ENCODE peak calls at places on chromosomes 7 and 10, in nine cellular contexts. O, Q, F, U, X, Z, B, T and N are unnamed samples.

GRCh38 chr7:7834761-7835160 is 116.4 kb upstream of the RPA3 start:
- DNase-seq in F (no peak), U (no peak), B (no peak), T (no peak), O (no peak), Q (no peak), Z (no peak), X (no peak), N (no peak)

GRCh38 chr10:46516660-46517416 is 39.6 kb downstream of the GPRIN2 start:
- DNase-seq in X (peak; percentile 75), T (no peak), O (no peak), B (no peak), Z (peak; percentile 74), F (peak; percentile 70), U (peak; percentile 63), Q (no peak), N (no peak)

GRCh38 chr7:94054130-94054529 is 50.0 kb upstream of the BET1 start:
- DNase-seq in Q (no peak), X (no peak), B (no peak), F (no peak), T (no peak), Z (no peak), U (no peak), O (no peak), N (no peak)

GRCh38 chr7:47724335-47724982 is 142.5 kb upstream of the TNS3 start:
- DNase-seq in O (no peak), T (no peak), U (no peak), Z (peak; percentile 77), F (peak; percentile 46), X (peak; percentile 93), Q (no peak), B (no peak), N (no peak)

GRCh38 chr7:37993060-37993501 is 72.6 kb downstream of the EPDR1 start:
- DNase-seq in F (no peak), Z (no peak), X (no peak), T (no peak), Q (no peak), O (no peak), B (no peak), U (no peak), N (no peak)

GRCh38 chr10:101237080-101237817 is 8.0 kb upstream of the LBX1 start:
- DNase-seq in B (no peak), O (no peak), F (no peak), U (no peak), Q (no peak), T (no peak), X (peak; percentile 13), Z (no peak), N (no peak)

GRCh38 chr10:131872837-131873375 is 27.9 kb upstream of the PPP2R2D start:
- DNase-seq in O (no peak), T (peak; percentile 56), Q (no peak), B (no peak), Z (no peak), U (peak; percentile 81), X (no peak), F (no peak), N (no peak)

GRCh38 chr10:12186324-12186723 is 9.4 kb downstream of the NUDT5 start:
- DNase-seq in B (no peak), X (no peak), O (no peak), Q (no peak), U (no peak), Z (no peak), F (no peak), T (no peak), N (no peak)

GRCh38 chr10:130236711-130237110 is 100.5 kb downstream of the GLRX3 start:
- DNase-seq in T (peak; percentile 33), O (no peak), B (no peak), Z (no peak), X (no peak), Q (no peak), U (peak; percentile 42), F (no peak), N (no peak)

GRCh38 chr10:93461124-93461806 is 20.9 kb downstream of the MYOF start:
- DNase-seq in O (no peak), F (no peak), Q (no peak), B (no peak), Z (peak; percentile 70), X (no peak), U (no peak), T (peak; percentile 26), N (no peak)

GRCh38 chr10:28810062-28810870 is 132.9 kb downstream of the BAMBI start:
- DNase-seq in O (no peak), Q (no peak), U (no peak), B (no peak), F (no peak), X (peak; percentile 27), Z (no peak), T (no peak), N (no peak)

GRCh38 chr7:69078997-69079769 is 519.1 kb upstream of the AUTS2 start:
- DNase-seq in Q (no peak), T (no peak), F (no peak), O (peak; percentile 47), Z (no peak), X (peak; percentile 28), U (no peak), B (peak; percentile 70), N (no peak)

GRCh38 chr10:71368639-71369038 is 28.1 kb upstream of the CDH23 start:
- DNase-seq in U (peak; percentile 2), O (no peak), X (no peak), Z (no peak), F (no peak), B (no peak), Q (no peak), T (no peak), N (no peak)